ENCODE peak calls at places on chromosomes 12 and 14, in six cellular contexts. B, S, R, C, W and K are unnamed samples.

GRCh38 chr12:112126000-112126431 is 656 bp downstream of the TRAFD1 start:
- DNase-seq in B (no peak), S (no peak), R (no peak), C (no peak), W (no peak), K (peak; percentile 11)

GRCh38 chr12:31118831-31119530 is 45.3 kb downstream of the DDX11 start:
- DNase-seq in B (no peak), S (peak; percentile 86), R (peak; percentile 64), C (no peak), W (peak; percentile 26), K (peak; percentile 75)

GRCh38 chr14:65069874-65070709 is 32.2 kb downstream of the MAX start:
- DNase-seq in B (no peak), S (peak; percentile 87), R (no peak), C (no peak), W (no peak), K (peak; percentile 83)

GRCh38 chr14:87131879-87132278 is 861.1 kb downstream of the GALC start:
- DNase-seq in B (no peak), S (no peak), R (no peak), C (no peak), W (no peak), K (peak; percentile 72)

GRCh38 chr12:52907092-52907810 is 2.4 kb upstream of the KRT8 start:
- DNase-seq in B (no peak), S (peak; percentile 75), R (peak; percentile 87), C (no peak), W (no peak), K (peak; percentile 20)

GRCh38 chr12:114136656-114137055 is 170.5 kb upstream of the RBM19 start:
- DNase-seq in B (no peak), S (no peak), R (no peak), C (no peak), W (no peak), K (no peak)

GRCh38 chr12:14256555-14257169 is 108.8 kb upstream of the ATF7IP start:
- DNase-seq in B (peak; percentile 89), S (no peak), R (no peak), C (peak; percentile 54), W (peak; percentile 80), K (peak; percentile 64)

GRCh38 chr12:27434673-27435565 is 11.6 kb upstream of the SMCO2 start:
- DNase-seq in B (no peak), S (no peak), R (no peak), C (no peak), W (no peak), K (no peak)

GRCh38 chr12:7512528-7512927 is 9.0 kb upstream of the CD163 start:
- DNase-seq in B (no peak), S (no peak), R (no peak), C (no peak), W (no peak), K (no peak)

GRCh38 chr14:22276913-22277816 is 311.9 kb downstream of the DAD1 start:
- DNase-seq in B (no peak), S (no peak), R (no peak), C (no peak), W (no peak), K (no peak)

GRCh38 chr12:67517181-67517887 is 131.2 kb upstream of the DYRK2 start:
- DNase-seq in B (no peak), S (no peak), R (no peak), C (no peak), W (no peak), K (no peak)

GRCh38 chr14:72607386-72608125 is 286.3 kb downstream of the DPF3 start:
- DNase-seq in B (peak; percentile 31), S (no peak), R (peak; percentile 32), C (no peak), W (no peak), K (peak; percentile 89)

GRCh38 chr14:99717682-99718013 is 33.5 kb downstream of the CYP46A1 start:
- DNase-seq in B (no peak), S (no peak), R (peak; percentile 22), C (no peak), W (no peak), K (no peak)

GRCh38 chr12:112486361-112486760 is 67.6 kb downstream of the PTPN11 start:
- DNase-seq in B (no peak), S (no peak), R (no peak), C (no peak), W (no peak), K (no peak)

GRCh38 chr12:121783771-121784170 is 9.7 kb downstream of the RHOF start:
- DNase-seq in B (no peak), S (no peak), R (no peak), C (no peak), W (no peak), K (no peak)

GRCh38 chr14:99481745-99482099 is 513 bp downstream of the CCNK start:
- DNase-seq in B (peak; percentile 59), S (no peak), R (no peak), C (no peak), W (no peak), K (peak; percentile 23)

GRCh38 chr12:123398918-123399617 is 15.1 kb downstream of the KMT5A start:
- DNase-seq in B (no peak), S (no peak), R (no peak), C (no peak), W (no peak), K (no peak)

GRCh38 chr12:48788522-48788851 is 402 bp downstream of the ADCY6 start:
- DNase-seq in B (no peak), S (no peak), R (peak; percentile 43), C (no peak), W (no peak), K (no peak)

GRCh38 chr14:63777024-63777423 is 49.2 kb upstream of the SGPP1 start:
- DNase-seq in B (no peak), S (no peak), R (no peak), C (no peak), W (no peak), K (no peak)

GRCh38 chr12:47886471-47887240 is 18.1 kb downstream of the VDR start:
- DNase-seq in B (no peak), S (no peak), R (no peak), C (no peak), W (no peak), K (peak; percentile 73)

GRCh38 chr12:119649202-119649808 is 18.6 kb upstream of the PRKAB1 start:
- DNase-seq in B (no peak), S (no peak), R (no peak), C (no peak), W (no peak), K (no peak)

GRCh38 chr12:3134526-3135135 is 57.5 kb downstream of the TSPAN9 start:
- DNase-seq in B (no peak), S (no peak), R (no peak), C (no peak), W (no peak), K (no peak)

GRCh38 chr14:92677087-92677668 is 71.2 kb downstream of the LGMN start:
- DNase-seq in B (peak; percentile 82), S (no peak), R (no peak), C (no peak), W (peak; percentile 69), K (no peak)

GRCh38 chr14:100589760-100590469 is 2.7 kb upstream of the BEGAIN start:
- DNase-seq in B (no peak), S (no peak), R (no peak), C (no peak), W (no peak), K (no peak)

GRCh38 chr12:5317556-5317955 is 114.4 kb upstream of the NTF3 start:
- DNase-seq in B (no peak), S (no peak), R (no peak), C (no peak), W (no peak), K (no peak)

GRCh38 chr12:92859650-92860386 is 69.3 kb downstream of the EEA1 start:
- DNase-seq in B (no peak), S (peak; percentile 69), R (no peak), C (no peak), W (no peak), K (peak; percentile 41)

GRCh38 chr12:71645268-71645667 is 18.4 kb downstream of the ZFC3H1 start:
- DNase-seq in B (no peak), S (no peak), R (no peak), C (no peak), W (no peak), K (no peak)

GRCh38 chr12:114347861-114348260 is 58.1 kb downstream of the TBX5 start:
- DNase-seq in B (no peak), S (no peak), R (no peak), C (no peak), W (no peak), K (no peak)

GRCh38 chr14:65864993-65865392 is 452.5 kb downstream of the FUT8 start:
- DNase-seq in B (no peak), S (no peak), R (no peak), C (no peak), W (no peak), K (no peak)

GRCh38 chr12:120996133-120996746 is 17.9 kb downstream of the HNF1A start:
- DNase-seq in B (no peak), S (no peak), R (no peak), C (no peak), W (no peak), K (no peak)

GRCh38 chr12:62562892-62563291 is 96.3 kb downstream of the MON2 start:
- DNase-seq in B (no peak), S (no peak), R (no peak), C (no peak), W (no peak), K (no peak)

GRCh38 chr14:39488600-39488999 is 56.4 kb upstream of the FBXO33 start:
- DNase-seq in B (no peak), S (no peak), R (no peak), C (no peak), W (no peak), K (peak; percentile 8)

GRCh38 chr12:11951209-11951608 is 119.5 kb upstream of the BCL2L14 start:
- DNase-seq in B (no peak), S (no peak), R (no peak), C (no peak), W (no peak), K (no peak)

GRCh38 chr12:30796891-30797371 is 42.2 kb upstream of the CAPRIN2 start:
- DNase-seq in B (no peak), S (no peak), R (peak; percentile 42), C (no peak), W (no peak), K (peak; percentile 37)

GRCh38 chr12:17016116-17016864 is 410.3 kb upstream of the LMO3 start:
- DNase-seq in B (no peak), S (no peak), R (no peak), C (no peak), W (no peak), K (no peak)

GRCh38 chr14:20855652-20856291 is 35.4 kb upstream of the RNASE3 start:
- DNase-seq in B (peak; percentile 69), S (peak; percentile 29), R (no peak), C (no peak), W (peak; percentile 21), K (peak; percentile 13)

GRCh38 chr14:76774471-76775158 is 13.3 kb downstream of the VASH1 start:
- DNase-seq in B (peak; percentile 37), S (no peak), R (no peak), C (no peak), W (no peak), K (no peak)

GRCh38 chr12:57208946-57209282 is 7.7 kb upstream of the NXPH4 start:
- DNase-seq in B (no peak), S (no peak), R (no peak), C (no peak), W (no peak), K (no peak)

GRCh38 chr12:21819236-21819635 is 44.7 kb upstream of the KCNJ8 start:
- DNase-seq in B (no peak), S (no peak), R (no peak), C (no peak), W (no peak), K (no peak)